ENCODE peak calls at places on chromosome 3, in eight cellular contexts. W, H, P, M, S, E, O and G are unnamed samples.

GRCh38 chr3:50557106-50557505 is 10.4 kb downstream of the C3orf18 start:
- DNase-seq in W (no peak), O (no peak), E (no peak), P (no peak), M (no peak), S (no peak), H (no peak), G (no peak)

GRCh38 chr3:53114412-53115074 is 15.7 kb downstream of the RFT1 start:
- DNase-seq in S (no peak), M (no peak), P (no peak), W (no peak), H (peak), E (no peak), O (no peak), G (no peak)

GRCh38 chr3:179613807-179614206 is 9.2 kb downstream of the NDUFB5 start:
- DNase-seq in S (no peak), M (no peak), O (no peak), E (no peak), P (no peak), H (peak), W (no peak), G (no peak)

GRCh38 chr3:160707187-160707789 is 30.3 kb downstream of the ARL14 start:
- DNase-seq in O (peak), S (no peak), E (no peak), P (no peak), H (peak), M (peak), W (peak), G (peak)

GRCh38 chr3:112884678-112885290 is 38.1 kb upstream of the CD200R1L start:
- DNase-seq in E (no peak), M (no peak), H (no peak), W (no peak), S (no peak), O (no peak), P (no peak), G (no peak)

GRCh38 chr3:59191651-59192050 is 141.8 kb upstream of the CFAP20DC start:
- DNase-seq in P (no peak), S (no peak), O (no peak), M (no peak), W (no peak), E (no peak), H (no peak), G (no peak)

GRCh38 chr3:67495751-67496150 is 158.7 kb downstream of the SUCLG2 start:
- DNase-seq in M (no peak), S (no peak), E (no peak), O (no peak), W (no peak), P (no peak), H (peak), G (no peak)

GRCh38 chr3:51522273-51522981 is 16.1 kb upstream of the RAD54L2 start:
- DNase-seq in S (no peak), M (no peak), H (no peak), W (no peak), P (no peak), O (no peak), E (no peak), G (no peak)

GRCh38 chr3:185705498-185705897 is 119.3 kb downstream of the IGF2BP2 start:
- DNase-seq in E (no peak), O (no peak), M (no peak), P (no peak), H (no peak), S (no peak), W (no peak), G (no peak)

GRCh38 chr3:52769786-52770445 is 824 bp downstream of the NEK4 start:
- DNase-seq in H (no peak), P (no peak), M (no peak), W (no peak), E (no peak), S (no peak), O (no peak), G (no peak)

GRCh38 chr3:39136533-39137434 is 16.6 kb downstream of the CSRNP1 start:
- DNase-seq in M (no peak), S (no peak), O (no peak), E (no peak), H (no peak), W (no peak), P (peak), G (no peak)

GRCh38 chr3:45760878-45761711 is 35.2 kb downstream of the SLC6A20 start:
- DNase-seq in H (peak), E (peak), P (no peak), M (peak), S (no peak), O (peak), W (peak), G (peak)

GRCh38 chr3:17357035-17357710 is 385.3 kb downstream of the TBC1D5 start:
- DNase-seq in E (no peak), P (no peak), H (no peak), M (no peak), S (no peak), W (no peak), O (no peak), G (no peak)

GRCh38 chr3:101873619-101874018 is 24.3 kb downstream of the NFKBIZ start:
- DNase-seq in P (no peak), M (no peak), O (no peak), H (peak), W (no peak), S (no peak), E (no peak), G (no peak)

GRCh38 chr3:135240426-135240825 is 445.4 kb downstream of the EPHB1 start:
- DNase-seq in S (no peak), O (peak), H (no peak), M (no peak), P (no peak), E (no peak), W (no peak), G (no peak)

GRCh38 chr3:158808697-158809096 is 6.8 kb downstream of the MFSD1 start:
- DNase-seq in H (peak), M (no peak), E (no peak), O (no peak), W (no peak), P (no peak), S (no peak), G (no peak)

GRCh38 chr3:167851171-167851570 is 115.7 kb downstream of the SERPINI1 start:
- DNase-seq in H (peak), S (no peak), O (no peak), W (no peak), P (no peak), E (no peak), M (no peak), G (no peak)

GRCh38 chr3:138230525-138230924 is 43.4 kb downstream of the ARMC8 start:
- DNase-seq in P (no peak), E (no peak), O (no peak), W (no peak), M (no peak), H (peak), S (no peak), G (no peak)

GRCh38 chr3:102207173-102207572 is 227.6 kb upstream of the ZPLD1 start:
- DNase-seq in W (no peak), P (no peak), E (no peak), H (no peak), O (no peak), M (no peak), S (no peak), G (no peak)

GRCh38 chr3:124221286-124221821 is 229.4 kb upstream of the ROPN1 start:
- DNase-seq in E (no peak), O (no peak), M (no peak), H (peak), P (no peak), W (no peak), S (no peak), G (no peak)

GRCh38 chr3:64588381-64588780 is 99.4 kb downstream of the ADAMTS9 start:
- DNase-seq in M (no peak), W (no peak), H (no peak), S (no peak), P (no peak), O (no peak), E (no peak), G (no peak)

GRCh38 chr3:37808656-37809055 is 53.0 kb upstream of the CTDSPL start:
- DNase-seq in E (no peak), S (no peak), W (no peak), O (no peak), H (no peak), M (no peak), P (no peak), G (no peak)

GRCh38 chr3:52490938-52491526 is 4.1 kb upstream of the STAB1 start:
- DNase-seq in P (no peak), S (no peak), H (peak), W (no peak), E (no peak), O (peak), M (no peak), G (no peak)

GRCh38 chr3:146468234-146468931 is 978 bp downstream of the PLSCR2 start:
- DNase-seq in O (no peak), M (no peak), S (no peak), E (no peak), H (peak), W (no peak), P (no peak), G (no peak)

GRCh38 chr3:68059628-68060027 is 405.2 kb upstream of the SUCLG2 start:
- DNase-seq in M (no peak), H (no peak), S (no peak), P (no peak), O (no peak), E (no peak), W (no peak), G (no peak)

GRCh38 chr3:10867384-10867783 is 51.4 kb downstream of the SLC6A11 start:
- DNase-seq in P (no peak), H (no peak), M (peak), S (no peak), E (no peak), O (peak), W (no peak), G (no peak)

GRCh38 chr3:195062866-195063540 is 208.0 kb downstream of the XXYLT1 start:
- DNase-seq in M (no peak), H (no peak), S (no peak), E (no peak), W (no peak), P (no peak), O (no peak), G (no peak)

GRCh38 chr3:64213224-64213893 is 11.9 kb downstream of the PRICKLE2 start:
- DNase-seq in S (no peak), P (no peak), W (no peak), H (no peak), M (no peak), E (no peak), O (no peak), G (no peak)

GRCh38 chr3:17125738-17126137 is 241.0 kb downstream of the PLCL2 start:
- DNase-seq in E (no peak), H (no peak), M (no peak), O (no peak), S (no peak), P (peak), W (no peak), G (no peak)

GRCh38 chr3:78633626-78634025 is 1134.2 kb downstream of the ROBO1 start:
- DNase-seq in M (no peak), O (no peak), H (peak), W (no peak), S (no peak), E (no peak), P (no peak), G (no peak)

GRCh38 chr3:159604151-159604581 is 384.5 kb upstream of the IL12A start:
- DNase-seq in P (no peak), S (no peak), E (no peak), H (peak), W (no peak), M (peak), O (no peak), G (no peak)

GRCh38 chr3:123751478-123751877 is 132.7 kb downstream of the MYLK start:
- DNase-seq in P (no peak), H (peak), O (no peak), E (no peak), S (no peak), M (no peak), W (no peak), G (no peak)

GRCh38 chr3:157921271-157921670 is 184.9 kb downstream of the SHOX2 start:
- DNase-seq in S (no peak), W (no peak), M (no peak), P (no peak), E (no peak), H (no peak), O (no peak), G (no peak)

GRCh38 chr3:19901918-19902317 is 32.1 kb downstream of the EFHB start:
- DNase-seq in S (no peak), P (no peak), E (no peak), H (no peak), O (no peak), W (no peak), M (no peak), G (no peak)

GRCh38 chr3:74000715-74001114 is 376.0 kb upstream of the PDZRN3 start:
- DNase-seq in S (no peak), M (no peak), O (no peak), P (no peak), W (no peak), E (no peak), H (no peak), G (no peak)

GRCh38 chr3:176867681-176868663 is 329.3 kb downstream of the TBL1XR1 start:
- DNase-seq in S (no peak), W (no peak), H (no peak), E (no peak), P (no peak), M (no peak), O (no peak), G (no peak)